ENCODE peak calls at places on chromosomes 3 and 15, in nine cellular contexts. One of them, this sample, is unnamed.

GRCh38 chr3:111151438-111151837 is 79.8 kb downstream of the NECTIN3 start:
- DNase-seq in NCI-H2081: no peak
- DNase-seq in HEK293T: no peak
- DNase-seq in CD4-positive, alpha-beta T cell: no peak
- DNase-seq in pons: no peak
- DNase-seq in progenitor cell of endocrine pancreas: no peak
- DNase-seq in H4: no peak
- DNase-seq in activated CD4-positive, alpha-beta T cell treated with anti-CD3 and anti-CD28 coated beads, Interleukin-2, amount 50 U/mL, for 48 hours: no peak
- DNase-seq in stimulated activated naive CD8-positive, alpha-beta T cell treated with anti-CD3 and anti-CD28 coated beads, Interleukin-15, Interleukin-2, amounts not matched to agents 100 U/mL and 50 U/mL, for 24 hours: no peak
- DNase-seq in this sample: no peak

GRCh38 chr3:8470801-8471200 is 30.8 kb upstream of the LMCD1 start:
- DNase-seq in NCI-H2081: no peak
- DNase-seq in stimulated activated naive CD8-positive, alpha-beta T cell treated with anti-CD3 and anti-CD28 coated beads, Interleukin-15, Interleukin-2, amounts not matched to agents 100 U/mL and 50 U/mL, for 24 hours: no peak
- DNase-seq in activated CD4-positive, alpha-beta T cell treated with anti-CD3 and anti-CD28 coated beads, Interleukin-2, amount 50 U/mL, for 48 hours: no peak
- DNase-seq in HEK293T: no peak
- DNase-seq in progenitor cell of endocrine pancreas: no peak
- DNase-seq in pons: no peak
- DNase-seq in CD4-positive, alpha-beta T cell: no peak
- DNase-seq in H4: no peak
- DNase-seq in this sample: no peak

GRCh38 chr3:41350441-41350840 is 151.1 kb downstream of the CTNNB1 start:
- DNase-seq in HEK293T: no peak
- DNase-seq in H4: no peak
- DNase-seq in activated CD4-positive, alpha-beta T cell treated with anti-CD3 and anti-CD28 coated beads, Interleukin-2, amount 50 U/mL, for 48 hours: no peak
- DNase-seq in stimulated activated naive CD8-positive, alpha-beta T cell treated with anti-CD3 and anti-CD28 coated beads, Interleukin-15, Interleukin-2, amounts not matched to agents 100 U/mL and 50 U/mL, for 24 hours: no peak
- DNase-seq in NCI-H2081: no peak
- DNase-seq in CD4-positive, alpha-beta T cell: no peak
- DNase-seq in pons: no peak
- DNase-seq in progenitor cell of endocrine pancreas: no peak
- DNase-seq in this sample: no peak

GRCh38 chr3:126573492-126574117 is 14.9 kb upstream of the C3orf22 start:
- DNase-seq in CD4-positive, alpha-beta T cell: no peak
- DNase-seq in stimulated activated naive CD8-positive, alpha-beta T cell treated with anti-CD3 and anti-CD28 coated beads, Interleukin-15, Interleukin-2, amounts not matched to agents 100 U/mL and 50 U/mL, for 24 hours: no peak
- DNase-seq in H4: no peak
- DNase-seq in NCI-H2081: no peak
- DNase-seq in HEK293T: peak; percentile 3
- DNase-seq in pons: no peak
- DNase-seq in progenitor cell of endocrine pancreas: no peak
- DNase-seq in activated CD4-positive, alpha-beta T cell treated with anti-CD3 and anti-CD28 coated beads, Interleukin-2, amount 50 U/mL, for 48 hours: no peak
- DNase-seq in this sample: no peak

GRCh38 chr15:95377251-95377852 is 953.1 kb upstream of the NR2F2 start:
- DNase-seq in HEK293T: no peak
- DNase-seq in NCI-H2081: no peak
- DNase-seq in H4: no peak
- DNase-seq in activated CD4-positive, alpha-beta T cell treated with anti-CD3 and anti-CD28 coated beads, Interleukin-2, amount 50 U/mL, for 48 hours: no peak
- DNase-seq in progenitor cell of endocrine pancreas: no peak
- DNase-seq in stimulated activated naive CD8-positive, alpha-beta T cell treated with anti-CD3 and anti-CD28 coated beads, Interleukin-15, Interleukin-2, amounts not matched to agents 100 U/mL and 50 U/mL, for 24 hours: no peak
- DNase-seq in CD4-positive, alpha-beta T cell: no peak
- DNase-seq in pons: no peak
- DNase-seq in this sample: no peak

GRCh38 chr3:125039041-125039896 is 16.5 kb downstream of the HEG1 start:
- DNase-seq in stimulated activated naive CD8-positive, alpha-beta T cell treated with anti-CD3 and anti-CD28 coated beads, Interleukin-15, Interleukin-2, amounts not matched to agents 100 U/mL and 50 U/mL, for 24 hours: no peak
- DNase-seq in H4: no peak
- DNase-seq in NCI-H2081: no peak
- DNase-seq in progenitor cell of endocrine pancreas: no peak
- DNase-seq in pons: peak; percentile 85
- DNase-seq in HEK293T: no peak
- DNase-seq in CD4-positive, alpha-beta T cell: no peak
- DNase-seq in activated CD4-positive, alpha-beta T cell treated with anti-CD3 and anti-CD28 coated beads, Interleukin-2, amount 50 U/mL, for 48 hours: no peak
- DNase-seq in this sample: peak; percentile 40

GRCh38 chr15:58521293-58521991 is 89.7 kb downstream of the LIPC start:
- DNase-seq in pons: peak; percentile 72
- DNase-seq in NCI-H2081: no peak
- DNase-seq in stimulated activated naive CD8-positive, alpha-beta T cell treated with anti-CD3 and anti-CD28 coated beads, Interleukin-15, Interleukin-2, amounts not matched to agents 100 U/mL and 50 U/mL, for 24 hours: no peak
- DNase-seq in activated CD4-positive, alpha-beta T cell treated with anti-CD3 and anti-CD28 coated beads, Interleukin-2, amount 50 U/mL, for 48 hours: no peak
- DNase-seq in CD4-positive, alpha-beta T cell: no peak
- DNase-seq in HEK293T: no peak
- DNase-seq in H4: peak; percentile 53
- DNase-seq in progenitor cell of endocrine pancreas: no peak
- DNase-seq in this sample: peak; percentile 83

GRCh38 chr3:150302246-150302645 is 105.9 kb upstream of the TSC22D2 start:
- DNase-seq in NCI-H2081: no peak
- DNase-seq in stimulated activated naive CD8-positive, alpha-beta T cell treated with anti-CD3 and anti-CD28 coated beads, Interleukin-15, Interleukin-2, amounts not matched to agents 100 U/mL and 50 U/mL, for 24 hours: no peak
- DNase-seq in H4: no peak
- DNase-seq in progenitor cell of endocrine pancreas: no peak
- DNase-seq in pons: no peak
- DNase-seq in activated CD4-positive, alpha-beta T cell treated with anti-CD3 and anti-CD28 coated beads, Interleukin-2, amount 50 U/mL, for 48 hours: no peak
- DNase-seq in CD4-positive, alpha-beta T cell: no peak
- DNase-seq in HEK293T: no peak
- DNase-seq in this sample: no peak

GRCh38 chr3:117114517-117115265 is 405.1 kb downstream of the TUSC7 start:
- DNase-seq in stimulated activated naive CD8-positive, alpha-beta T cell treated with anti-CD3 and anti-CD28 coated beads, Interleukin-15, Interleukin-2, amounts not matched to agents 100 U/mL and 50 U/mL, for 24 hours: no peak
- DNase-seq in H4: no peak
- DNase-seq in activated CD4-positive, alpha-beta T cell treated with anti-CD3 and anti-CD28 coated beads, Interleukin-2, amount 50 U/mL, for 48 hours: no peak
- DNase-seq in NCI-H2081: no peak
- DNase-seq in pons: no peak
- DNase-seq in CD4-positive, alpha-beta T cell: no peak
- DNase-seq in HEK293T: no peak
- DNase-seq in progenitor cell of endocrine pancreas: no peak
- DNase-seq in this sample: no peak

GRCh38 chr3:141390747-141391146 is 22.4 kb downstream of the ZBTB38 start:
- DNase-seq in HEK293T: no peak
- DNase-seq in activated CD4-positive, alpha-beta T cell treated with anti-CD3 and anti-CD28 coated beads, Interleukin-2, amount 50 U/mL, for 48 hours: no peak
- DNase-seq in pons: no peak
- DNase-seq in progenitor cell of endocrine pancreas: no peak
- DNase-seq in CD4-positive, alpha-beta T cell: no peak
- DNase-seq in H4: no peak
- DNase-seq in NCI-H2081: no peak
- DNase-seq in stimulated activated naive CD8-positive, alpha-beta T cell treated with anti-CD3 and anti-CD28 coated beads, Interleukin-15, Interleukin-2, amounts not matched to agents 100 U/mL and 50 U/mL, for 24 hours: no peak
- DNase-seq in this sample: no peak

GRCh38 chr3:47163990-47164848 is at the start of gene SETD2:
- DNase-seq in activated CD4-positive, alpha-beta T cell treated with anti-CD3 and anti-CD28 coated beads, Interleukin-2, amount 50 U/mL, for 48 hours: peak; percentile 85
- DNase-seq in pons: peak; percentile 90
- DNase-seq in H4: peak; percentile 79
- DNase-seq in HEK293T: peak; percentile 88
- DNase-seq in stimulated activated naive CD8-positive, alpha-beta T cell treated with anti-CD3 and anti-CD28 coated beads, Interleukin-15, Interleukin-2, amounts not matched to agents 100 U/mL and 50 U/mL, for 24 hours: peak; percentile 89
- DNase-seq in CD4-positive, alpha-beta T cell: peak; percentile 83
- DNase-seq in NCI-H2081: peak; percentile 69
- DNase-seq in progenitor cell of endocrine pancreas: peak; percentile 80
- DNase-seq in this sample: peak; percentile 96